ENCODE peak calls at places on chromosomes 4 and X, in four cellular contexts. P, R, W and Q are unnamed samples.

GRCh38 chr4:119559044-119559647 is 69.5 kb downstream of the PDE5A start:
- DNase-seq in P (peak; percentile 78), R (no peak), W (peak; percentile 72), Q (peak; percentile 31)

GRCh38 chrX:50081282-50081955 is 119.4 kb downstream of the AKAP4 start:
- DNase-seq in P (peak; percentile 47), R (no peak), W (no peak), Q (peak; percentile 26)

GRCh38 chr4:73608677-73609594 is 11.3 kb downstream of the RASSF6 start:
- DNase-seq in P (no peak), R (no peak), W (no peak), Q (no peak)

GRCh38 chr4:91837608-91838029 is 466.1 kb upstream of the GRID2 start:
- DNase-seq in P (peak; percentile 88), R (no peak), W (peak; percentile 66), Q (no peak)

GRCh38 chr4:141121101-141121500 is 12.2 kb downstream of the RNF150 start:
- DNase-seq in P (no peak), R (no peak), W (no peak), Q (no peak)

GRCh38 chr4:145536044-145536443 is 54.4 kb downstream of the SMAD1 start:
- DNase-seq in P (peak; percentile 31), R (no peak), W (no peak), Q (no peak)

GRCh38 chrX:112545051-112545450 is 134.7 kb downstream of the LHFPL1 start:
- DNase-seq in P (no peak), R (no peak), W (no peak), Q (no peak)

GRCh38 chr4:82984459-82984858 is 26.2 kb downstream of the LIN54 start:
- DNase-seq in P (peak; percentile 22), R (peak; percentile 7), W (no peak), Q (no peak)

GRCh38 chr4:7514281-7514680 is 79.6 kb upstream of the PSAPL1 start:
- DNase-seq in P (no peak), R (no peak), W (no peak), Q (no peak)

GRCh38 chr4:20249333-20249732 is 2.4 kb upstream of the SLIT2 start:
- DNase-seq in P (peak; percentile 76), R (no peak), W (peak; percentile 17), Q (no peak)